ENCODE peak calls at places on chromosome 11, in ten cellular contexts. One of them, this sample, is unnamed.

GRCh38 chr11:111086058-111086457 is 159.5 kb upstream of the POU2AF2 start:
- DNase-seq in Panc1: no peak
- DNase-seq in cardiac fibroblast: no peak
- DNase-seq in dorsolateral prefrontal cortex: no peak
- DNase-seq in BJ: no peak
- DNase-seq in RWPE2: no peak
- DNase-seq in Peyer's patch: no peak
- DNase-seq in body of pancreas: no peak
- DNase-seq in stomach: no peak
- DNase-seq in neural crest cell: no peak
- DNase-seq in this sample: no peak

GRCh38 chr11:17354070-17354924 is 2.7 kb downstream of the NCR3LG1 start:
- DNase-seq in dorsolateral prefrontal cortex: peak
- DNase-seq in cardiac fibroblast: peak
- DNase-seq in body of pancreas: peak
- DNase-seq in BJ: peak
- DNase-seq in stomach: peak
- DNase-seq in Peyer's patch: peak
- DNase-seq in neural crest cell: peak
- DNase-seq in RWPE2: no peak
- DNase-seq in Panc1: peak
- DNase-seq in this sample: peak

GRCh38 chr11:8683115-8683807 is 669 bp downstream of the RPL27A start:
- DNase-seq in dorsolateral prefrontal cortex: no peak
- DNase-seq in RWPE2: peak
- DNase-seq in Peyer's patch: no peak
- DNase-seq in stomach: no peak
- DNase-seq in neural crest cell: no peak
- DNase-seq in Panc1: no peak
- DNase-seq in body of pancreas: no peak
- DNase-seq in cardiac fibroblast: no peak
- DNase-seq in BJ: no peak
- DNase-seq in this sample: no peak

GRCh38 chr11:29606596-29606995 is 410.2 kb downstream of the KCNA4 start:
- DNase-seq in dorsolateral prefrontal cortex: no peak
- DNase-seq in body of pancreas: no peak
- DNase-seq in RWPE2: no peak
- DNase-seq in stomach: no peak
- DNase-seq in cardiac fibroblast: no peak
- DNase-seq in Panc1: no peak
- DNase-seq in BJ: no peak
- DNase-seq in neural crest cell: no peak
- DNase-seq in Peyer's patch: no peak
- DNase-seq in this sample: no peak

GRCh38 chr11:122888162-122888561 is 5.6 kb downstream of the JHY start:
- DNase-seq in dorsolateral prefrontal cortex: no peak
- DNase-seq in RWPE2: no peak
- DNase-seq in Panc1: no peak
- DNase-seq in neural crest cell: no peak
- DNase-seq in Peyer's patch: no peak
- DNase-seq in BJ: no peak
- DNase-seq in body of pancreas: no peak
- DNase-seq in cardiac fibroblast: no peak
- DNase-seq in stomach: no peak
- DNase-seq in this sample: no peak

GRCh38 chr11:20162824-20163777 is 2.8 kb upstream of the DBX1 start:
- DNase-seq in RWPE2: no peak
- DNase-seq in BJ: no peak
- DNase-seq in Peyer's patch: no peak
- DNase-seq in neural crest cell: no peak
- DNase-seq in cardiac fibroblast: peak
- DNase-seq in Panc1: no peak
- DNase-seq in dorsolateral prefrontal cortex: no peak
- DNase-seq in body of pancreas: no peak
- DNase-seq in stomach: no peak
- DNase-seq in this sample: peak

GRCh38 chr11:119714590-119714989 is 14.4 kb downstream of the NECTIN1 start:
- DNase-seq in Peyer's patch: no peak
- DNase-seq in RWPE2: no peak
- DNase-seq in cardiac fibroblast: no peak
- DNase-seq in body of pancreas: no peak
- DNase-seq in dorsolateral prefrontal cortex: no peak
- DNase-seq in Panc1: no peak
- DNase-seq in BJ: no peak
- DNase-seq in stomach: no peak
- DNase-seq in neural crest cell: no peak
- DNase-seq in this sample: no peak

GRCh38 chr11:105111145-105111944 is 28.2 kb downstream of the CARD18 start:
- DNase-seq in Panc1: no peak
- DNase-seq in cardiac fibroblast: no peak
- DNase-seq in body of pancreas: no peak
- DNase-seq in stomach: no peak
- DNase-seq in Peyer's patch: no peak
- DNase-seq in BJ: no peak
- DNase-seq in neural crest cell: no peak
- DNase-seq in dorsolateral prefrontal cortex: no peak
- DNase-seq in RWPE2: no peak
- DNase-seq in this sample: no peak

GRCh38 chr11:43585877-43586608 is 94.5 kb upstream of the HSD17B12 start:
- DNase-seq in body of pancreas: no peak
- DNase-seq in Panc1: no peak
- DNase-seq in BJ: no peak
- DNase-seq in stomach: no peak
- DNase-seq in dorsolateral prefrontal cortex: no peak
- DNase-seq in neural crest cell: no peak
- DNase-seq in RWPE2: no peak
- DNase-seq in cardiac fibroblast: no peak
- DNase-seq in Peyer's patch: no peak
- DNase-seq in this sample: no peak

GRCh38 chr11:74519719-74520118 is 26.2 kb upstream of the LIPT2 start:
- DNase-seq in cardiac fibroblast: no peak
- DNase-seq in stomach: peak
- DNase-seq in RWPE2: no peak
- DNase-seq in Peyer's patch: no peak
- DNase-seq in neural crest cell: no peak
- DNase-seq in Panc1: no peak
- DNase-seq in BJ: no peak
- DNase-seq in body of pancreas: no peak
- DNase-seq in dorsolateral prefrontal cortex: no peak
- DNase-seq in this sample: no peak

GRCh38 chr11:33542921-33543320 is 157.7 kb downstream of the C11orf91 start:
- DNase-seq in dorsolateral prefrontal cortex: peak
- DNase-seq in BJ: no peak
- DNase-seq in Peyer's patch: peak
- DNase-seq in cardiac fibroblast: peak
- DNase-seq in body of pancreas: peak
- DNase-seq in neural crest cell: peak
- DNase-seq in stomach: peak
- DNase-seq in RWPE2: no peak
- DNase-seq in Panc1: peak
- DNase-seq in this sample: peak

GRCh38 chr11:59660621-59661020 is 8.2 kb downstream of the PATL1 start:
- DNase-seq in dorsolateral prefrontal cortex: no peak
- DNase-seq in Panc1: no peak
- DNase-seq in RWPE2: no peak
- DNase-seq in body of pancreas: no peak
- DNase-seq in cardiac fibroblast: no peak
- DNase-seq in Peyer's patch: no peak
- DNase-seq in BJ: no peak
- DNase-seq in stomach: no peak
- DNase-seq in neural crest cell: no peak
- DNase-seq in this sample: no peak

GRCh38 chr11:14249121-14249963 is 109.6 kb downstream of the RRAS2 start:
- DNase-seq in RWPE2: no peak
- DNase-seq in stomach: peak
- DNase-seq in BJ: no peak
- DNase-seq in body of pancreas: peak
- DNase-seq in Panc1: no peak
- DNase-seq in Peyer's patch: peak
- DNase-seq in dorsolateral prefrontal cortex: peak
- DNase-seq in neural crest cell: peak
- DNase-seq in cardiac fibroblast: peak
- DNase-seq in this sample: peak
- TF ChIP-seq CTCF in RWPE2: peak
- TF ChIP-seq CTCF in stomach: no peak
- TF ChIP-seq CTCF in BJ: peak
- TF ChIP-seq CTCF in body of pancreas: peak
- TF ChIP-seq CTCF in Panc1: peak
- TF ChIP-seq CTCF in Peyer's patch: peak
- TF ChIP-seq CTCF in dorsolateral prefrontal cortex: peak
- TF ChIP-seq CTCF in neural crest cell: peak
- TF ChIP-seq CTCF in cardiac fibroblast: peak
- TF ChIP-seq CTCF in this sample: peak

GRCh38 chr11:65013692-65014145 is 241 bp upstream of the ARL2 start:
- DNase-seq in Peyer's patch: peak
- DNase-seq in dorsolateral prefrontal cortex: peak
- DNase-seq in cardiac fibroblast: peak
- DNase-seq in body of pancreas: peak
- DNase-seq in stomach: peak
- DNase-seq in neural crest cell: peak
- DNase-seq in Panc1: no peak
- DNase-seq in BJ: no peak
- DNase-seq in RWPE2: peak
- DNase-seq in this sample: peak
- TF ChIP-seq CTCF in Peyer's patch: no peak
- TF ChIP-seq CTCF in dorsolateral prefrontal cortex: peak
- TF ChIP-seq CTCF in cardiac fibroblast: no peak
- TF ChIP-seq CTCF in body of pancreas: no peak
- TF ChIP-seq CTCF in stomach: no peak
- TF ChIP-seq CTCF in neural crest cell: no peak
- TF ChIP-seq CTCF in Panc1: peak
- TF ChIP-seq CTCF in BJ: peak
- TF ChIP-seq CTCF in RWPE2: no peak
- TF ChIP-seq CTCF in this sample: peak

DNA sequence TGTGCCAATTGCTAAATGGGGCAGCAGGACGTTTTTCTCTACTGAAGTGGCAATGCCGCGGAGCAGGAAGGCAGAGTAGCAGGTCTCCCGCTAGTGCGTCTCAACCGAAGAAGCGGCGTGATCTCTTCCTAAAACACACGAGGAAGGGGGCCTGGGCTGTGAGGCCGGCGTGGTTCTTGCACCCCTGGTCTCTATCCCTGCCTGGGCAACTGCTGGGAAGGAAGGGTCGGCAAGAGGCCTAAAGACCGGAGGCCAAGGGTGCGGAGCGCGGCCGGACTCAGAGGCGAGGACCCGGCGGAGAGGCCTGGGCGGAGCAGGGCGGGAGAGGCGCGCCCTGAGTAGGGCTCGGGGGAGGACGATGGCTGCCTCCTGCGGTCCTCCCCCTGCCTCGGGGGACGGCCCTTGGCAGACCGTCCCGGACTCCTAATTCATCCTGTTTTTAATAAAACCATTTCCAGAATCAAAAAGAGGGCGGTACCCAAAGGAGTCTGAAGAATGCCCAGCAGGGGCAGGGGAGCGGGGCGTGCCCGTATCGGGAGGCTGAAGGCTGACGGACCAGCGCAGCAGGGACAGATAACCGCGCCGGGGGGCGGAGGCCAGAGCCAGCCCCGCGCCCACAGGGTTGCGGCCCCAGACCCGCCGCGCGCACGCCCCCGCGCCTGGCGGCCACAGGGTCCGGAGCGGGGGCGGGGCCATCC is 559 bp upstream of the APLP2 start:
- DNase-seq in body of pancreas: peak
- DNase-seq in neural crest cell: no peak
- DNase-seq in cardiac fibroblast: peak
- DNase-seq in Peyer's patch: peak
- DNase-seq in stomach: peak
- DNase-seq in BJ: peak
- DNase-seq in RWPE2: peak
- DNase-seq in dorsolateral prefrontal cortex: peak
- DNase-seq in Panc1: peak
- DNase-seq in this sample: no peak
- TF ChIP-seq CTCF in body of pancreas: peak
- TF ChIP-seq CTCF in neural crest cell: peak
- TF ChIP-seq CTCF in cardiac fibroblast: peak
- TF ChIP-seq CTCF in Peyer's patch: no peak
- TF ChIP-seq CTCF in stomach: no peak
- TF ChIP-seq CTCF in BJ: peak
- TF ChIP-seq CTCF in RWPE2: no peak
- TF ChIP-seq CTCF in dorsolateral prefrontal cortex: no peak
- TF ChIP-seq CTCF in Panc1: no peak
- TF ChIP-seq CTCF in this sample: no peak

DNA sequence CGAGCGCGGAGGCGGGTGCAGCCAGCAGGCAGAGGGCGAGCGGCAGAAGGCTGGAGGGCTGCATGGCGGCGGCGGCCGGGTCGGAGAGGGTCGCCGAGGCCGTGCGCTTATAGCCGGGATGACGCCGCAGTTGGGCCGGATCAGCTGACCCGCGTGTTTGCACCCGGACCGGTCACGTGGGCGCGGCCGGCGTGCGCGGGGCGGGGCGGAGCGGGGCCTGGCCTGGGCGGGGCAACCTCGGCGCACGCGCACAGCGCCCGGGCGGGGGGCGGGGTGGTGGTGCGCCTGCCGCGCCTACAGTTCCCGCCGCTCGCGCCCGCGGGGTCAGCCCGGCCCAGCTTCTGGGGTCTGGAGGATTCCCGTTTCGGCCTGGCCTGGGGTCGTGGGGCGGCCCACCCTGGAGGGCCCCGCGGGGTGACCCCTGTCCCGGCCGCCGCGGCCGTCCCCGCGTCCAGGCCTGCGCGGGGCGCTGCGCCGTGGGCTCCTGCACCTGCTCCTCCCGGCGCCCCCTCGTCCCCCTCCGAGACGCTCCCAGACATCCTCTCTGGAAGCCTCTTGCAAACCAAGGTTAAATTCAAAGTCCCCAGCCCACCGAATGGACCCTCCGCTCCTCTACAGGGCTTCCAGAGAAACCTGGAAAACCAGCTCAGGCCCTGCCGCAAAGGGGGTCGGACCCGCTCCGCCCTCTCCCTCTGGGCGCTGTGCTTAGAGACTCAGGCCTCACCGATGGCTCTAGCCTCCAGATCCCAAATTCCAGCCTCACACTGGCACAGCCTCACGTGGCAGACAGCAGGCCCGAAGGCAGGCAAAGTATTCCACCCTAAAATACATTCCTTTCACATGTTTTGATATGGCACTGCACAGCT is at the start of gene CTSD:
- DNase-seq in stomach: peak
- DNase-seq in BJ: no peak
- DNase-seq in Panc1: no peak
- DNase-seq in Peyer's patch: peak
- DNase-seq in neural crest cell: peak
- DNase-seq in cardiac fibroblast: peak
- DNase-seq in body of pancreas: peak
- DNase-seq in RWPE2: no peak
- DNase-seq in dorsolateral prefrontal cortex: peak
- DNase-seq in this sample: peak
- TF ChIP-seq CTCF in stomach: no peak
- TF ChIP-seq CTCF in BJ: peak
- TF ChIP-seq CTCF in Panc1: no peak
- TF ChIP-seq CTCF in Peyer's patch: no peak
- TF ChIP-seq CTCF in neural crest cell: no peak
- TF ChIP-seq CTCF in cardiac fibroblast: no peak
- TF ChIP-seq CTCF in body of pancreas: no peak
- TF ChIP-seq CTCF in RWPE2: no peak
- TF ChIP-seq CTCF in dorsolateral prefrontal cortex: no peak
- TF ChIP-seq CTCF in this sample: no peak

DNA sequence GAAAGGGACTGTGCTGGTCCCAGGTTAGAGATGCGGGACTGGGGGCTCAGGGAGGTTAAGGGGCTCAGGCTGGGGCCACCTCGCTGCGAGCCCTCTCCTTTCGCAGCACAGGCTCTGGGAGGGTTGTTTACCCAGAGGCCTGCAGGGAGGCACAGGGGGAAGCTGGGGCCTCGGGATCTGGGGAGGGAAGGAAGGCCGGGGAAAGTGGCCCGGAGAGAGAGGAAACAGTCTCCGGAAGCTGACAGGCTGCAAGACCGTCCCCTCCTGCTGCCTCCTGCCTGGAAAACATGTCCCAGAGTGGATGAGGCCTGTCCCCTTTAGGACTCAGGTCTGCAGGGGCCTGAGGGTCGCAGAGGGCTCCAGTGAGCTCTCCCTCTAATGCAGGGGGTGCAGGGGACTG is 45.4 kb downstream of the MYO7A start:
- DNase-seq in Panc1: no peak
- DNase-seq in Peyer's patch: no peak
- DNase-seq in dorsolateral prefrontal cortex: no peak
- DNase-seq in body of pancreas: no peak
- DNase-seq in stomach: no peak
- DNase-seq in neural crest cell: no peak
- DNase-seq in RWPE2: no peak
- DNase-seq in BJ: no peak
- DNase-seq in cardiac fibroblast: no peak
- DNase-seq in this sample: no peak
- TF ChIP-seq CTCF in Panc1: no peak
- TF ChIP-seq CTCF in Peyer's patch: no peak
- TF ChIP-seq CTCF in dorsolateral prefrontal cortex: no peak
- TF ChIP-seq CTCF in body of pancreas: no peak
- TF ChIP-seq CTCF in stomach: no peak
- TF ChIP-seq CTCF in neural crest cell: no peak
- TF ChIP-seq CTCF in RWPE2: no peak
- TF ChIP-seq CTCF in BJ: no peak
- TF ChIP-seq CTCF in cardiac fibroblast: no peak
- TF ChIP-seq CTCF in this sample: no peak